ENCODE peak calls at places on chromosomes 7 and 10, in nine cellular contexts. Q, O, N, X, H, D, P, L and Z are unnamed samples.

GRCh38 chr7:111077001-111077400 is 13.9 kb upstream of the LRRN3 start:
- DNase-seq in N (no peak), D (no peak), X (no peak), O (no peak), P (no peak), L (no peak), H (no peak), Q (no peak), Z (no peak)

GRCh38 chr7:73811760-73812168 is 19.0 kb upstream of the CLDN4 start:
- DNase-seq in Q (peak), L (peak), P (peak), X (peak), D (no peak), H (peak), N (peak), O (peak), Z (peak)

GRCh38 chr7:158740657-158741293 is 36.2 kb upstream of the NCAPG2 start:
- DNase-seq in L (peak), X (peak), O (peak), D (no peak), N (peak), H (no peak), P (peak), Q (no peak), Z (peak)

GRCh38 chr10:86334515-86335085 is 32.0 kb downstream of the GRID1 start:
- DNase-seq in Q (peak), O (no peak), N (no peak), P (no peak), X (no peak), L (peak), D (no peak), H (no peak), Z (no peak)

GRCh38 chr10:34145751-34146150 is 669.3 kb downstream of the PARD3 start:
- DNase-seq in Q (no peak), X (no peak), N (peak), L (no peak), D (no peak), P (no peak), H (no peak), O (peak), Z (peak)

GRCh38 chr10:29517352-29517923 is 117.3 kb downstream of the SVIL start:
- DNase-seq in X (no peak), Q (peak), L (no peak), O (peak), H (no peak), N (peak), P (no peak), D (no peak), Z (peak)

GRCh38 chr10:112792487-112793196 is 157.4 kb upstream of the TCF7L2 start:
- DNase-seq in O (peak), D (no peak), H (peak), N (peak), L (peak), X (peak), P (peak), Q (no peak), Z (peak)

GRCh38 chr7:157991351-157991750 is 596.3 kb downstream of the PTPRN2 start:
- DNase-seq in N (no peak), Q (no peak), H (no peak), P (no peak), D (no peak), X (no peak), O (no peak), L (no peak), Z (no peak)

GRCh38 chr7:46197833-46198540 is 276.9 kb upstream of the IGFBP3 start:
- DNase-seq in D (no peak), X (no peak), N (peak), Q (no peak), L (no peak), P (no peak), O (no peak), H (no peak), Z (no peak)

GRCh38 chr7:137007001-137007725 is 138.7 kb downstream of the CHRM2 start:
- DNase-seq in O (no peak), N (peak), Q (no peak), X (peak), D (no peak), P (no peak), H (no peak), L (no peak), Z (peak)

GRCh38 chr7:107803009-107803581 is at the start of gene SLC26A3:
- DNase-seq in Q (no peak), P (no peak), H (no peak), O (no peak), X (no peak), D (no peak), L (no peak), N (no peak), Z (no peak)

GRCh38 chr7:40570218-40570617 is 435.4 kb downstream of the SUGCT start:
- DNase-seq in P (no peak), Q (peak), D (no peak), O (no peak), L (no peak), H (no peak), N (no peak), X (no peak), Z (no peak)

GRCh38 chr10:72665925-72666324 is 26.0 kb upstream of the MCU start:
- DNase-seq in N (peak), L (no peak), H (no peak), P (no peak), O (peak), Q (no peak), X (peak), D (no peak), Z (peak)

GRCh38 chr10:51386248-51386885 is 312.1 kb downstream of the PRKG1 start:
- DNase-seq in H (no peak), P (no peak), X (no peak), D (no peak), Q (no peak), N (no peak), O (no peak), L (no peak), Z (no peak)

GRCh38 chr7:41507686-41508268 is 195.1 kb downstream of the INHBA start:
- DNase-seq in H (no peak), P (no peak), O (no peak), L (no peak), N (no peak), X (no peak), D (no peak), Q (no peak), Z (no peak)

GRCh38 chr10:86139066-86139657 is 227.4 kb downstream of the GRID1 start:
- DNase-seq in L (no peak), D (no peak), P (no peak), O (no peak), X (no peak), N (no peak), Q (peak), H (no peak), Z (peak)

GRCh38 chr10:133260895-133261725 is 15.6 kb downstream of the ADAM8 start:
- DNase-seq in O (no peak), L (peak), Q (peak), P (peak), D (no peak), X (no peak), N (peak), H (peak), Z (peak)

GRCh38 chr7:6536899-6537298 is 14.4 kb downstream of the GRID2IP start:
- DNase-seq in O (no peak), Q (peak), P (no peak), D (no peak), X (no peak), L (no peak), N (no peak), H (no peak), Z (no peak)

GRCh38 chr7:23369100-23369499 is 70.0 kb downstream of the MALSU1 start:
- DNase-seq in P (no peak), N (no peak), Q (no peak), O (no peak), X (no peak), D (no peak), L (no peak), H (no peak), Z (no peak)

GRCh38 chr10:73209705-73210104 is 37.4 kb downstream of the DNAJC9 start:
- DNase-seq in O (peak), D (no peak), N (peak), Q (no peak), H (no peak), X (peak), P (no peak), L (no peak), Z (peak)

GRCh38 chr7:22989646-22990587 is 24.0 kb downstream of the HYCC1 start:
- DNase-seq in H (no peak), P (no peak), D (no peak), O (no peak), N (peak), Q (no peak), L (no peak), X (no peak), Z (no peak)

GRCh38 chr7:134368851-134369533 is 52.3 kb upstream of the SLC35B4 start:
- DNase-seq in X (peak), P (no peak), D (no peak), L (no peak), Q (no peak), N (peak), O (peak), H (no peak), Z (peak)

GRCh38 chr7:137287651-137288258 is 55.8 kb downstream of the PTN start:
- DNase-seq in X (no peak), P (no peak), H (no peak), Q (no peak), D (no peak), L (no peak), O (peak), N (peak), Z (peak)

GRCh38 chr10:22849077-22849810 is 78.6 kb upstream of the ARMC3 start:
- DNase-seq in L (peak), N (peak), H (peak), P (peak), X (no peak), O (peak), D (no peak), Q (no peak), Z (peak)

GRCh38 chr10:63157845-63158624 is 24.9 kb downstream of the NRBF2 start:
- DNase-seq in O (peak), L (no peak), X (peak), Q (peak), N (peak), P (peak), H (no peak), D (peak), Z (peak)

GRCh38 chr10:100911472-100911871 is 1.3 kb upstream of the SLF2 start:
- DNase-seq in H (no peak), O (no peak), L (no peak), P (no peak), Q (no peak), X (no peak), D (no peak), N (no peak), Z (no peak)

GRCh38 chr10:88962336-88962735 is 9.8 kb upstream of the ACTA2 start:
- DNase-seq in D (no peak), X (no peak), H (no peak), L (no peak), Q (no peak), N (no peak), O (no peak), P (no peak), Z (no peak)

GRCh38 chr10:15879663-15880062 is 19.4 kb upstream of the MINDY3 start:
- DNase-seq in D (no peak), X (no peak), P (no peak), H (no peak), L (no peak), Q (no peak), N (no peak), O (no peak), Z (no peak)

GRCh38 chr7:138892808-138893207 is 88.4 kb downstream of the KIAA1549 start:
- DNase-seq in O (no peak), Q (no peak), N (no peak), X (no peak), L (no peak), H (no peak), P (no peak), D (no peak), Z (no peak)

GRCh38 chr7:7536396-7537019 is 835 bp upstream of the COL28A1 start:
- DNase-seq in H (no peak), D (no peak), O (no peak), Q (no peak), X (no peak), L (no peak), N (no peak), P (no peak), Z (no peak)

GRCh38 chr10:33661580-33662269 is 327.3 kb upstream of the NRP1 start:
- DNase-seq in H (peak), D (no peak), L (peak), O (no peak), P (peak), N (no peak), Q (no peak), X (peak), Z (peak)

GRCh38 chr7:6146666-6147065 is 115.5 kb downstream of the ANKRD61 start:
- DNase-seq in D (no peak), N (no peak), P (no peak), Q (no peak), X (no peak), O (no peak), L (no peak), H (no peak), Z (no peak)

GRCh38 chr10:48885376-48885775 is 54.3 kb downstream of the LRRC18 start:
- DNase-seq in Q (peak), D (no peak), P (no peak), H (no peak), O (no peak), N (peak), X (no peak), L (no peak), Z (peak)
- TF ChIP-seq CTCF in Q (no peak), D (peak), P (no peak), H (peak), O (peak), N (peak), X (peak), L (no peak), Z (peak)

GRCh38 chr10:109018892-109019507 is 904.3 kb downstream of the XPNPEP1 start:
- DNase-seq in H (no peak), O (peak), L (no peak), Q (no peak), N (peak), P (no peak), X (no peak), D (no peak), Z (peak)
- TF ChIP-seq CTCF in H (no peak), O (no peak), L (no peak), Q (no peak), N (no peak), P (no peak), X (no peak), D (peak), Z (peak)

DNA sequence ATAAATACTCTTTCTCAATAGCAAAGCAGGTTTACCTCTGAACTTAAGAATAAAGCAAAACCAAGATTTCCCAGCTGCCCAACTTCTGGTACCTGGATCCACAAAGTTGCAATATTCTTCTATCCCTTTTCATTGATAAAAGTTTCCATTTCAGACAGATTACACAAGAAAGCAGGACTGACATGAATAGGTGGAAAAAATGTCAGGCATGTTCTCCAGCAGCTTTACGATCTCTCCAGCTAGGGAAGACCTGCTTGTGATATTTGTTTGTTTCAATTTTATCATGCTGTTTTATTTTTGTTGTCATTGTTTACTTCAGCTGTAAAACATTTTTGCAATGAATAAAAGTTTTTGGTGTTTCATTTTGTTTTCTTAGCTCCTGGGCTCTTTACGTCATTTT is 9.0 kb downstream of the RGS10 start:
- DNase-seq in P (no peak), L (no peak), H (no peak), D (no peak), X (no peak), O (no peak), Q (no peak), N (peak), Z (no peak)
- TF ChIP-seq CTCF in P (no peak), L (no peak), H (no peak), D (no peak), X (no peak), O (no peak), Q (no peak), N (no peak), Z (no peak)

GRCh38 chr7:47719675-47720074 is 137.8 kb upstream of the TNS3 start:
- DNase-seq in N (peak), D (no peak), Q (no peak), X (no peak), O (peak), L (no peak), H (no peak), P (no peak), Z (no peak)

GRCh38 chr7:47720141-47720906 is 138.4 kb upstream of the TNS3 start:
- DNase-seq in N (peak), L (peak), D (no peak), X (no peak), O (peak), P (peak), Q (no peak), H (peak), Z (peak)

GRCh38 chr7:47722126-47722525 is 140.2 kb upstream of the TNS3 start:
- DNase-seq in Q (no peak), X (no peak), N (no peak), O (no peak), D (no peak), P (no peak), L (no peak), H (no peak), Z (no peak)

GRCh38 chr7:47720907-47721244 is 139.0 kb upstream of the TNS3 start:
- DNase-seq in H (no peak), D (no peak), O (no peak), L (no peak), Q (no peak), N (no peak), P (no peak), X (no peak), Z (no peak)

DNA sequence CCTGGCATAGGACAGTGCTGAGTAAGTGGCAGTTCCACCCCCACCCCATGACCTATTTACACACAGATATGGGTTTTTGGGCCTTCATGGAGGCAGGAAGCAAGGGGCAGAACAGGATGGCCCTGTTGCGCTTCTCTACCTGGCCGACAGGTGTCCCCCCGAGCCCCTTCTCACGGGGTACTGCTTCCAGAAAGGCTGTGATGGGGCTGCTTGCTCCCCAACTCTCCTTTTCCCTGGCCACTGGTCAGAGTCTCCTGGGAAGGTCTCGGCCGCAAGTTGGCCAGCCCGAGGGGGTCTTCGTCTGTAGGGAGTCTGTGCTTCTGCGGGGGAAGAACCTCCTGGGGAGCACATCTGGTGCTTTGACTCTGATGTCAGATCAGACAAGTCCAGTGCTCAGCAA is 139.8 kb upstream of the TNS3 start:
- DNase-seq in O (no peak), D (no peak), P (no peak), L (no peak), N (no peak), X (no peak), H (no peak), Q (no peak), Z (peak)
- TF ChIP-seq CTCF in O (no peak), D (peak), P (no peak), L (no peak), N (no peak), X (no peak), H (no peak), Q (no peak), Z (peak)

GRCh38 chr7:127501817-127502216 is 83.6 kb downstream of the GCC1 start:
- DNase-seq in Q (no peak), X (no peak), N (no peak), D (no peak), H (no peak), P (no peak), L (no peak), O (no peak), Z (no peak)

DNA sequence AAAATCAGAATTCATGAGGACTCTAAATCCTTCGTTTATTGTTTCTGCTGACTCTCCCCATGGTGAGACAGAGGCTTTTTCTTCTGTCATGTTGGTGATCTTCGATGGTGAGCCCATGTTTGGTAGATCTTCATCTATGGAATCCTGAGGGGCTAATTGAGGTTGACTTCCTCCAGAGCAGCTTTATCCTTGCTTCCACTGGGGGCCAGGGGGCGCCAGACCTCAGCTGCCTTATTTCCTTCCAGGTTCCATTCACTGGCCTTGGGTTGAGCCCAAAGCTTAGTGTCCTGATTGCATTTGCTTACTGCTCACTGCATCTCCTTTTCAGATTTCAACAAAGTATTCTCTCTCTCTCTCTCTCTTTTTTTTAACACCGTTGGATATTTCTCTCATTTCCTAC is 80.7 kb downstream of the GCC1 start:
- DNase-seq in D (no peak), P (no peak), Q (peak), N (peak), L (no peak), H (no peak), O (peak), X (no peak), Z (peak)
- TF ChIP-seq CTCF in D (peak), P (no peak), Q (peak), N (peak), L (no peak), H (peak), O (peak), X (peak), Z (no peak)

GRCh38 chr7:50614721-50615518 is 49.7 kb upstream of the DDC start:
- DNase-seq in P (no peak), O (no peak), X (no peak), N (no peak), H (no peak), Q (peak), D (no peak), L (no peak), Z (no peak)
- TF ChIP-seq CTCF in P (no peak), O (peak), X (no peak), N (peak), H (peak), Q (peak), D (peak), L (no peak), Z (no peak)

GRCh38 chr7:47791682-47792081 is 156.6 kb downstream of the PKD1L1 start:
- DNase-seq in L (no peak), O (no peak), Q (no peak), H (no peak), N (no peak), P (no peak), D (no peak), X (no peak), Z (no peak)

GRCh38 chr7:47795631-47796030 is 152.6 kb downstream of the PKD1L1 start:
- DNase-seq in N (peak), L (no peak), D (no peak), O (peak), X (peak), H (no peak), P (no peak), Q (no peak), Z (no peak)

GRCh38 chr7:47794016-47794415 is 154.2 kb downstream of the PKD1L1 start:
- DNase-seq in X (no peak), D (no peak), L (no peak), O (no peak), N (no peak), Q (no peak), P (no peak), H (no peak), Z (no peak)

GRCh38 chr7:47796347-47796746 is 151.9 kb downstream of the PKD1L1 start:
- DNase-seq in X (no peak), P (no peak), Q (no peak), N (peak), D (no peak), L (no peak), H (no peak), O (no peak), Z (no peak)

DNA sequence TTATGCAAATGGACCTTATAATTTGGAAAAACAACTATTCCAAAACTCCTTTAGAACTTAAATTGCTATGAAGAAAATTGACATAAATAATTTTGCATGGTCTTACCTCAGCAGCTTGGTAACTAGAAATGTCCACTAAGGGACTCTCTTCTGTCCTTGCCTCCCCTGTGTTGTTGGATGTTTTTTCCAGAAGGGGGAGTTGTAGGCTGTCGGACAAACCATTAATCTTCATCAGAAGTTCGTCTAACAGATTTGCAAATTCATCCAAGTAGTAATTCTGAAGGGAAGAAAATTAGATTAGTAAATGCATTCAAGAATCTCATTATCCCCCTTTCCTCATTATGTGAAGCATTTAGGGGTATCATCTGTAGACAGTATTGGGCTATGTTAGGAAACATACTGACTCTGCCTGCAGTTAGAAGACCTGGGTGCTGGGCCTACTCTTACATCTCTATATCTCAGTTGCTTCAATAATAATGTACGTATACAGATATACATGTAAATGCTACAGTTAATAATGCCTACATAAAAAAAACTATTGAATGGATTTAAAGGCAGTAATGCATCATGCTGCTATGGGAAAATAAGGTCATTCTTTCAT is 155.6 kb downstream of the PKD1L1 start:
- DNase-seq in X (no peak), H (no peak), L (no peak), P (no peak), Q (no peak), D (no peak), O (no peak), N (peak), Z (peak)
- TF ChIP-seq CTCF in X (peak), H (peak), L (no peak), P (no peak), Q (peak), D (no peak), O (no peak), N (peak), Z (peak)